ENCODE peak calls at places on chromosomes 7 and 10, in ten cellular contexts. A is T-helper 17 cell; F is COR-L47; Y is astrocyte; I is H4; H is effector memory CD8-positive, alpha-beta T cell; G is memory B cell; W is amygdala; U is activated T-cell treated with anti-CD3 and anti-CD28 coated beads, Interleukin-2, amount 50 U/mL, for 48 hours; P is GM13977. V is an unnamed sample.

GRCh38 chr7:53237344-53237913 is 202.0 kb downstream of the POM121L12 start:
- DNase-seq in F (no peak), Y (no peak), U (no peak), A (no peak), I (no peak), P (no peak), H (no peak), G (no peak), W (no peak), V (no peak)

GRCh38 chr10:50152792-50153272 is 85.1 kb downstream of the WASHC2A start:
- DNase-seq in G (no peak), I (no peak), W (no peak), U (no peak), H (no peak), A (no peak), P (no peak), Y (no peak), F (no peak), V (peak; percentile 18)

GRCh38 chr10:14534152-14534551 is 203.4 kb upstream of the FRMD4A start:
- DNase-seq in Y (no peak), U (no peak), A (no peak), H (no peak), I (no peak), W (no peak), G (no peak), F (no peak), P (no peak), V (no peak)

GRCh38 chr10:62196528-62196927 is 72.1 kb downstream of the RTKN2 start:
- DNase-seq in F (no peak), U (no peak), I (no peak), A (no peak), Y (no peak), P (no peak), H (no peak), W (no peak), G (no peak), V (no peak)

GRCh38 chr7:15000157-15000556 is 97.6 kb upstream of the DGKB start:
- DNase-seq in Y (no peak), H (no peak), W (no peak), I (no peak), A (no peak), G (no peak), P (no peak), U (no peak), F (no peak), V (no peak)

GRCh38 chr7:130998993-130999602 is 265.1 kb upstream of the KLF14 start:
- DNase-seq in Y (peak; percentile 68), P (no peak), I (peak; percentile 41), A (no peak), H (no peak), W (no peak), G (no peak), F (no peak), U (no peak), V (peak; percentile 71)

GRCh38 chr10:119256030-119256429 is 48.7 kb downstream of the GRK5 start:
- DNase-seq in A (no peak), U (no peak), I (no peak), F (no peak), W (no peak), H (no peak), G (no peak), P (no peak), Y (no peak), V (no peak)

GRCh38 chr10:102235598-102235920 is 5.8 kb downstream of the PITX3 start:
- DNase-seq in I (no peak), F (no peak), U (no peak), G (no peak), Y (no peak), W (no peak), P (no peak), A (no peak), H (no peak), V (peak; percentile 90)

GRCh38 chr10:89207801-89208551 is 859 bp upstream of the CH25H start:
- DNase-seq in I (no peak), G (peak; percentile 44), F (no peak), W (no peak), H (peak; percentile 15), U (peak; percentile 42), P (peak; percentile 24), A (no peak), Y (no peak), V (peak; percentile 25)

GRCh38 chr7:8536431-8536830 is 103.0 kb downstream of the NXPH1 start:
- DNase-seq in I (no peak), P (no peak), A (no peak), W (no peak), G (no peak), H (no peak), F (no peak), U (no peak), Y (no peak), V (no peak)

GRCh38 chr7:108497082-108497725 is 28.7 kb downstream of the PNPLA8 start:
- DNase-seq in I (peak; percentile 63), H (peak; percentile 50), F (peak; percentile 30), Y (peak; percentile 11), W (no peak), P (peak; percentile 56), A (no peak), G (peak; percentile 55), U (peak; percentile 31), V (peak; percentile 67)

GRCh38 chr7:111362660-111363059 is 199.6 kb downstream of the IMMP2L start:
- DNase-seq in I (no peak), P (no peak), Y (peak; percentile 54), H (no peak), F (no peak), W (no peak), U (no peak), G (no peak), A (no peak), V (no peak)

GRCh38 chr7:50339990-50340500 is 35.5 kb downstream of the IKZF1 start:
- DNase-seq in W (no peak), P (no peak), U (peak; percentile 81), F (peak; percentile 78), Y (no peak), H (peak; percentile 52), G (no peak), I (no peak), A (peak; percentile 35), V (no peak)

GRCh38 chr10:77925795-77926565 is 575 bp downstream of the DLG5 start:
- DNase-seq in U (peak; percentile 62), F (no peak), H (peak; percentile 17), I (no peak), W (no peak), A (no peak), P (peak; percentile 73), Y (no peak), G (peak; percentile 18), V (peak; percentile 58)

GRCh38 chr10:12350167-12350872 is 973 bp downstream of the CAMK1D start:
- DNase-seq in U (peak; percentile 67), P (peak; percentile 68), W (no peak), Y (peak; percentile 48), A (peak; percentile 23), G (peak; percentile 52), I (peak; percentile 12), H (peak; percentile 50), F (no peak), V (peak; percentile 37)

GRCh38 chr10:12605580-12606405 is 256.4 kb downstream of the CAMK1D start:
- DNase-seq in H (peak; percentile 40), P (peak; percentile 53), Y (peak; percentile 40), F (peak; percentile 69), I (peak; percentile 66), A (peak; percentile 15), W (no peak), U (peak; percentile 74), G (peak; percentile 42), V (peak; percentile 74)

GRCh38 chr7:132836746-132837145 is 245.1 kb downstream of the CHCHD3 start:
- DNase-seq in F (no peak), Y (peak; percentile 56), U (no peak), I (no peak), W (no peak), A (no peak), H (no peak), P (no peak), G (no peak), V (peak; percentile 80)

GRCh38 chr10:48390933-48391845 is 84.7 kb downstream of the MAPK8 start:
- DNase-seq in P (no peak), U (no peak), G (no peak), W (no peak), H (no peak), F (no peak), I (peak; percentile 21), A (no peak), Y (peak; percentile 79), V (peak; percentile 62)

GRCh38 chr10:99435986-99436633 is 5.7 kb upstream of the GOT1 start:
- DNase-seq in A (no peak), P (peak; percentile 19), U (no peak), I (peak; percentile 43), G (no peak), W (no peak), Y (no peak), H (peak; percentile 9), F (peak; percentile 34), V (peak; percentile 57)

GRCh38 chr7:84985073-84985784 is 201.6 kb downstream of the SEMA3D start:
- DNase-seq in U (no peak), I (no peak), G (no peak), H (no peak), P (no peak), A (no peak), F (no peak), W (no peak), Y (peak; percentile 14), V (no peak)

GRCh38 chr7:140640727-140641531 is at the start of gene DENND2A:
- DNase-seq in U (peak; percentile 26), F (peak; percentile 72), Y (peak; percentile 44), I (no peak), W (no peak), H (no peak), G (peak; percentile 43), A (no peak), P (peak; percentile 62), V (peak; percentile 64)

GRCh38 chr10:96470108-96470743 is 43.5 kb downstream of the TLL2 start:
- DNase-seq in H (peak; percentile 9), U (peak; percentile 49), G (no peak), A (no peak), Y (no peak), W (no peak), F (no peak), P (peak; percentile 73), I (peak; percentile 32), V (peak; percentile 52)